ENCODE peak calls at places on chromosomes 11 and 22, in six cellular contexts. D is A673, Z is OCI-LY7, P is lower lobe of right lung, E is heart left ventricle, M is ovary. R is an unnamed sample.

GRCh38 chr22:26568207-26568706 is 21.7 kb downstream of the TPST2 start:
- DNase-seq in Z (no peak), M (no peak), P (no peak), E (no peak), D (peak; percentile 29), R (no peak)

GRCh38 chr22:35314161-35314942 is 14.7 kb downstream of the TOM1 start:
- DNase-seq in Z (no peak), P (no peak), D (no peak), M (peak; percentile 28), E (peak; percentile 46), R (no peak)

GRCh38 chr11:34215806-34216453 is 110.5 kb downstream of the NAT10 start:
- DNase-seq in P (no peak), Z (no peak), D (no peak), M (no peak), E (no peak), R (no peak)

GRCh38 chr11:128284634-128285033 is 302.7 kb downstream of the ETS1 start:
- DNase-seq in D (no peak), P (no peak), Z (no peak), M (no peak), E (no peak), R (no peak)

GRCh38 chr22:39238124-39238466 is 6.7 kb downstream of the PDGFB start:
- DNase-seq in P (no peak), Z (no peak), E (no peak), M (no peak), D (no peak), R (no peak)

GRCh38 chr11:74437441-74437840 is 29.9 kb downstream of the KCNE3 start:
- DNase-seq in M (no peak), Z (no peak), P (no peak), E (no peak), D (no peak), R (no peak)

GRCh38 chr22:40498454-40499186 is 128.2 kb downstream of the SGSM3 start:
- DNase-seq in P (no peak), M (no peak), Z (no peak), E (no peak), D (no peak), R (no peak)

GRCh38 chr11:128692750-128693578 is 908 bp upstream of the FLI1 start:
- DNase-seq in D (no peak), M (no peak), E (peak; percentile 50), P (peak; percentile 61), Z (peak; percentile 42), R (no peak)

GRCh38 chr11:62108017-62108750 is 15.6 kb upstream of the INCENP start:
- DNase-seq in M (no peak), P (no peak), Z (peak; percentile 74), D (peak; percentile 84), E (peak; percentile 59), R (peak; percentile 23)

GRCh38 chr11:122743949-122744876 is 88.7 kb downstream of the UBASH3B start:
- DNase-seq in E (no peak), D (no peak), P (no peak), M (no peak), Z (peak; percentile 92), R (peak; percentile 60)

DNA sequence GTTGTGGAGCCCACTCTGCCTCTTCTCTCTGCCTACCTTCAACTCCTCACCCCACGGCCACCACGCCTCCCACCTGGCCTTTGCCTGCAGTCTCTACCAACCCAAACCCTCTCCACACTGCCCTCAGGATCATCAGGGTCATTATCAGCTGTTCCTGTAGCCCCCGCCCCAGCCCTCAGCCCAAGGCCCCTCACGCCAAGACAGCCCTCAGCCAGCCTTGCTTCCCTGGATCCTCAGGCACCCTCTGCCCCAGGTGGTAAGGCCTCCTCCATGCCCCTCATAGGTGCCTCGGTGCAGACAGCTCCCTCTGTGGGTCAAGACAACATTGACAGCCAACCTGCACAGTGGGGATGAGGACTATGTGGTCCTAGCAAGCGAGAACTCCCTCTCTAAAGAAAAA is 1.7 kb downstream of the SBF1 start:
- DNase-seq in Z (peak; percentile 85), D (no peak), P (no peak), E (no peak), M (no peak), R (peak; percentile 33)
- H3K27ac ChIP-seq in Z (peak overlapping the region; percentile 95), D (no peak overlapping the region), P (no peak overlapping the region), E (no peak overlapping the region), M (no peak overlapping the region), R (peak overlapping the region; percentile 94)

GRCh38 chr11:118881130-118881717 is 2.5 kb upstream of the CXCR5 start:
- DNase-seq in M (no peak), Z (no peak), D (no peak), E (no peak), P (no peak), R (no peak)

GRCh38 chr11:118882489-118882888 is 1.2 kb upstream of the CXCR5 start:
- DNase-seq in P (no peak), Z (no peak), D (no peak), M (no peak), E (no peak), R (no peak)

GRCh38 chr11:118876261-118876660 is 7.4 kb upstream of the CXCR5 start:
- DNase-seq in E (no peak), D (no peak), M (no peak), P (no peak), Z (no peak), R (peak; percentile 18)

GRCh38 chr11:118877487-118878173 is 6.1 kb upstream of the CXCR5 start:
- DNase-seq in E (no peak), D (no peak), Z (no peak), P (no peak), M (no peak), R (no peak)

GRCh38 chr11:118878187-118878586 is 5.5 kb upstream of the CXCR5 start:
- DNase-seq in M (no peak), P (no peak), D (no peak), Z (peak; percentile 50), E (no peak), R (peak; percentile 39)
- H3K27ac ChIP-seq in M (no peak overlapping the region), P (no peak overlapping the region), D (no peak overlapping the region), Z (peak overlapping the region; percentile 68), E (no peak overlapping the region), R (peak overlapping the region; percentile 90)

DNA sequence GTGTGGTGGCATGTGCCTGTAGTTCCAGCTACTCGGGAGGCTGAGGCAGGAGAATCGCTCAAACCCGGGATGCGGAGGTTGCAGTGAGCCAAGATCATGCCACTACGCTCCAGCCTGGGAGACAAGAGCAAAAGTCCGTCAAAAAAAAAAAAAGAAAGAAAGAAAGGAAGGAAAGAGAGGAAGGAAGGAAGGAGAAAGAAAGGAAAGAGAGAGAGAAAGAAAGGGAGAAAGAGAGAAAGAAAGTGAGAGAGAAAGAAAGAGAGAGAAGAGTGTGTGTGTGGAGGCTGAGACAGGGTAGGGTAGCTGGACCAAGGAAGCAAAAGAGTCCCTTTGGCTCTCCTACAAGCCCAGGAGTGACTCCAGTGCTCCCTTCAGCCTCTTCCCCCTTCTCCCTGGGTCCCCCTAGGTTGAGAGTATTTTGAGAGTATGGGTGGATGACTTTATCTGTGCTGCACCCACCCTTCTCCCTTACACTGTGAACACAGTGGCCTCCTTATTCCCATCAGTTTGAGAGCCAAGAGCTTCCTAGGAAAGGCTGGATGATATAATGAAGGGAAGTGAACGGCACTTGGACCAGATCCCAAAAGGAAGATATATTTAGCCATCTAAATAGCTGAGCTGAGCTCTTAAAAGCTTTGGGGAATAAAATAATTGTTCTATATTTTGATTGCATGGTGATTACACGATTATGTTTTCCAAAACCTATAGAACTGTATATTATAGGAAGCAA is 9.5 kb upstream of the DENND5A start:
- DNase-seq in M (no peak), D (no peak), Z (no peak), P (no peak), E (peak; percentile 34), R (no peak)
- H3K27ac ChIP-seq in M (no peak overlapping the region), D (no peak overlapping the region), Z (no peak overlapping the region), P (no peak overlapping the region), E (peak overlapping the region; percentile 72), R (no peak overlapping the region)

GRCh38 chr11:95361180-95361579 is 130.2 kb upstream of the SESN3 start:
- DNase-seq in M (no peak), P (no peak), Z (no peak), D (no peak), E (no peak), R (no peak)

GRCh38 chr11:95365346-95365745 is 134.3 kb upstream of the SESN3 start:
- DNase-seq in P (no peak), E (no peak), Z (no peak), D (no peak), M (no peak), R (no peak)

GRCh38 chr11:95363189-95363588 is 132.2 kb upstream of the SESN3 start:
- DNase-seq in Z (no peak), P (no peak), M (no peak), D (no peak), E (no peak), R (no peak)

GRCh38 chr11:95363710-95364109 is 132.7 kb upstream of the SESN3 start:
- DNase-seq in M (no peak), D (no peak), Z (no peak), P (no peak), E (no peak), R (no peak)

GRCh38 chr11:95364324-95365295 is 133.6 kb upstream of the SESN3 start:
- DNase-seq in Z (no peak), P (no peak), E (no peak), D (no peak), M (no peak), R (no peak)
- H3K27ac ChIP-seq in Z (no peak overlapping the region), P (no peak overlapping the region), E (no peak overlapping the region), D (no peak overlapping the region), M (no peak overlapping the region), R (no peak overlapping the region)

GRCh38 chr11:67441082-67441683 is 2.1 kb downstream of the CORO1B start:
- DNase-seq in M (peak; percentile 36), P (no peak), E (no peak), Z (peak; percentile 19), D (no peak), R (no peak)
- H3K27ac ChIP-seq in M (no peak overlapping the region), P (no peak overlapping the region), E (no peak overlapping the region), Z (peak overlapping the region; percentile 94), D (no peak overlapping the region), R (peak overlapping the region; percentile 94)

DNA sequence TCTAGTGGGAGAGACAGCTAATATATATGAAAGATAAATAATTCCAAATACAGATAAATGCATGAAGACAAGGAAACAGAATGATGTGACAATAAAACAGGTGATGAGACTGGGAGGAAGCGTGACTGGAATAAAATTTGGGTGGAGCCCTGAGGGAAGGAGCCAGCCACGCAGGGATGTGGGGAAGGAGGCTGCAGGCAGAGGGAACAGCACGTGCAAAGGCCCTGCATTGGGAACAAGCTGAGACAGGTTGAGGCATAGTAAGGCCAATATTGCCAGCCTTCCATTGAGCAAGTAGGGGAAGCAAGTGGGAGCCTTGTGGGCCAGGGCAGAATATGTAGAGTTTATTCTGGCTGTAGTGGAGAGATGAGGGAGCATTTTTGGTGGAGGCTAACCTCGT is 107.5 kb upstream of the CRYBB3 start:
- DNase-seq in D (no peak), Z (no peak), M (no peak), E (no peak), P (no peak), R (no peak)
- H3K27ac ChIP-seq in D (no peak overlapping the region), Z (no peak overlapping the region), M (no peak overlapping the region), E (no peak overlapping the region), P (no peak overlapping the region), R (no peak overlapping the region)